ENCODE peak calls at places on chromosomes 5 and 9, in ten cellular contexts. M is A549; C is cardiac muscle cell; O is MM.1S; G is uterus; V is CD8-positive, alpha-beta T cell; Y is GM23338; J is astrocyte; K is H9; L is upper lobe of left lung. U is an unnamed sample.

GRCh38 chr9:88716636-88717035 is 181.7 kb downstream of the NXNL2 start:
- DNase-seq in M (no peak), C (no peak), O (no peak), G (no peak), V (no peak), Y (no peak), J (peak; percentile 39), K (no peak), L (no peak), U (no peak)

GRCh38 chr9:35731415-35732184 is 395 bp downstream of the TLN1 start:
- DNase-seq in M (peak; percentile 58), C (no peak), O (no peak), G (no peak), V (no peak), Y (peak; percentile 58), J (no peak), K (no peak), L (no peak), U (no peak)

GRCh38 chr5:74616236-74617146 is 24.0 kb downstream of the ENC1 start:
- DNase-seq in M (no peak), C (peak; percentile 77), O (no peak), G (no peak), V (no peak), Y (no peak), J (no peak), K (no peak), L (no peak), U (no peak)

GRCh38 chr5:102770803-102771202 is 15.7 kb downstream of the PAM start:
- DNase-seq in M (no peak), C (no peak), O (no peak), G (no peak), V (no peak), Y (no peak), J (no peak), K (no peak), L (no peak), U (no peak)

GRCh38 chr5:134813827-134814226 is 31.9 kb upstream of the C5orf24 start:
- DNase-seq in M (no peak), C (no peak), O (peak; percentile 28), G (no peak), V (no peak), Y (no peak), J (no peak), K (no peak), L (no peak), U (no peak)

GRCh38 chr9:27457445-27457844 is 66.6 kb upstream of the IFNK start:
- DNase-seq in M (no peak), C (no peak), O (no peak), G (no peak), V (no peak), Y (peak; percentile 78), J (no peak), K (peak; percentile 64), L (no peak), U (no peak)

GRCh38 chr9:100591139-100591538 is 13.3 kb downstream of the CAVIN4 start:
- DNase-seq in M (no peak), C (no peak), O (no peak), G (no peak), V (no peak), Y (no peak), J (no peak), K (no peak), L (no peak), U (no peak)

GRCh38 chr5:146426853-146427618 is 20.1 kb upstream of the TCERG1 start:
- DNase-seq in M (peak; percentile 38), C (peak; percentile 64), O (peak; percentile 60), G (no peak), V (no peak), Y (peak; percentile 75), J (peak; percentile 21), K (no peak), L (no peak), U (no peak)

GRCh38 chr5:97182571-97183099 is 412 bp downstream of the RIOK2 start:
- DNase-seq in M (no peak), C (no peak), O (no peak), G (no peak), V (no peak), Y (no peak), J (peak; percentile 35), K (no peak), L (no peak), U (no peak)

GRCh38 chr9:120065151-120065550 is 514.8 kb downstream of the CDK5RAP2 start:
- DNase-seq in M (no peak), C (no peak), O (peak; percentile 9), G (no peak), V (no peak), Y (no peak), J (no peak), K (no peak), L (no peak), U (no peak)

GRCh38 chr9:108443741-108444140 is 412.0 kb downstream of the ACTL7B start:
- DNase-seq in M (no peak), C (peak; percentile 68), O (no peak), G (no peak), V (no peak), Y (no peak), J (peak; percentile 73), K (no peak), L (no peak), U (no peak)

GRCh38 chr9:16003785-16004184 is 450.9 kb downstream of the CCDC171 start:
- DNase-seq in M (no peak), C (no peak), O (no peak), G (no peak), V (no peak), Y (no peak), J (no peak), K (no peak), L (no peak), U (no peak)

GRCh38 chr9:93886911-93887310 is 68.2 kb downstream of the BARX1 start:
- DNase-seq in M (no peak), C (no peak), O (no peak), G (no peak), V (no peak), Y (no peak), J (no peak), K (peak; percentile 25), L (peak; percentile 6), U (no peak)

GRCh38 chr9:5784526-5785315 is 48.2 kb downstream of the ERMP1 start:
- DNase-seq in M (no peak), C (no peak), O (no peak), G (no peak), V (no peak), Y (peak; percentile 26), J (no peak), K (no peak), L (no peak), U (no peak)

GRCh38 chr5:138391859-138392386 is 39.4 kb downstream of the KDM3B start:
- DNase-seq in M (no peak), C (no peak), O (no peak), G (no peak), V (no peak), Y (no peak), J (no peak), K (no peak), L (no peak), U (no peak)

DNA sequence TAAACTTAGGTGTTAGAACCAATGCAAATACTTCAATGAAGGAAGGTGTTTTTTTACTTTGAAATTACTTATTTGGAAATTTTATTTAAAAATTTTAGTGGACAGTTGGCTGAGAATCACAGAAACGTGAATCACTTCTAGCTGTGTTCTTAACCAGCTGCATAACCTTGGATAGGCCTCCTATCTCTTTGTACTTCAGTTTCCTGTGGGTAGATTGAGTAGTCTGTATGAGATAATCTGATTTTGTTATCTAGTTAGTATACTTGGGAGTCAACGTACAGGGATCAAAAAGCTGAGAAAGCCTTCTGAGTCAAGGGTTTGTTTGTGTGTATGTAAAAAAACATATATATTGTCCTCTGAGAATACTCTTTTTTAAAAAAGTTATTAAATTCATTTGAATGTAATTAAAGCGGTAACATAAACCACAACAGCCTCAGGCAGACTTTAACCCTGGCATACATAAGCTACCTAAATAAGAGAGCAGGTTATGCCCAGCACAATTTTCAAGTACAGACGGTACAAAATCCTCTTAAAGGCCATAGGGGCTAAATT is 38.1 kb upstream of the ZCCHC7 start:
- DNase-seq in M (no peak), C (peak; percentile 12), O (no peak), G (no peak), V (no peak), Y (no peak), J (peak; percentile 27), K (no peak), L (no peak), U (no peak)
- H3K4me1 ChIP-seq in M (peaks cover 6% of the 10 kb centered on the region), C (no peaks in the 10 kb centered on the region), O (peaks cover 9% of the 10 kb centered on the region), G (no peaks in the 10 kb centered on the region), V (peaks cover 41% of the 10 kb centered on the region), Y (peaks cover 21% of the 10 kb centered on the region), J (no peaks in the 10 kb centered on the region), K (no peaks in the 10 kb centered on the region), L (peaks cover 22% of the 10 kb centered on the region), U (peaks cover 18% of the 10 kb centered on the region)

GRCh38 chr5:54639621-54640020 is 122.1 kb downstream of the SNX18 start:
- DNase-seq in M (no peak), C (no peak), O (no peak), G (no peak), V (no peak), Y (peak; percentile 27), J (no peak), K (peak; percentile 32), L (no peak), U (no peak)

GRCh38 chr5:54646285-54647101 is 128.9 kb downstream of the SNX18 start:
- DNase-seq in M (no peak), C (peak; percentile 94), O (peak; percentile 95), G (peak; percentile 51), V (peak; percentile 56), Y (peak; percentile 49), J (peak; percentile 78), K (peak; percentile 42), L (peak; percentile 86), U (peak; percentile 73)

GRCh38 chr5:54645888-54646284 is 128.3 kb downstream of the SNX18 start:
- DNase-seq in M (no peak), C (peak; percentile 67), O (peak; percentile 7), G (no peak), V (no peak), Y (no peak), J (no peak), K (no peak), L (no peak), U (no peak)

GRCh38 chr5:54644226-54644625 is 126.7 kb downstream of the SNX18 start:
- DNase-seq in M (no peak), C (peak; percentile 63), O (no peak), G (no peak), V (no peak), Y (no peak), J (peak; percentile 91), K (no peak), L (no peak), U (no peak)

GRCh38 chr5:54643679-54644078 is 126.1 kb downstream of the SNX18 start:
- DNase-seq in M (no peak), C (peak; percentile 88), O (no peak), G (no peak), V (no peak), Y (no peak), J (peak; percentile 84), K (no peak), L (no peak), U (no peak)
- H3K27ac ChIP-seq in M (no peak overlapping the region), C (no peak overlapping the region), O (no peak overlapping the region), G (no peak overlapping the region), V (no peak overlapping the region), Y (no peak overlapping the region), J (peak overlapping the region; percentile 38), K (no peak overlapping the region), L (no peak overlapping the region), U (no peak overlapping the region)

GRCh38 chr9:112112941-112113399 is 62.1 kb downstream of the SUSD1 start:
- DNase-seq in M (peak; percentile 51), C (peak; percentile 26), O (no peak), G (no peak), V (peak; percentile 13), Y (peak; percentile 78), J (no peak), K (peak; percentile 69), L (peak; percentile 44), U (peak; percentile 53)
- TF ChIP-seq CTCF in M (peak; percentile 83), C (peak; percentile 37), O (peak; percentile 33), G (peak; percentile 36), V (peak; percentile 55), Y (peak; percentile 64), J (no peak), K (peak; percentile 79), L (peak; percentile 61), U (no peak)

GRCh38 chr9:97629136-97629535 is 4.0 kb downstream of the TSTD2 start:
- DNase-seq in M (no peak), C (no peak), O (no peak), G (no peak), V (no peak), Y (peak; percentile 8), J (no peak), K (no peak), L (no peak), U (no peak)
- H3K4me1 ChIP-seq in M (peaks cover 6% of the 10 kb centered on the region), C (peaks cover 56% of the 10 kb centered on the region), O (peaks cover 16% of the 10 kb centered on the region), G (peaks cover 7% of the 10 kb centered on the region), V (peaks cover 11% of the 10 kb centered on the region), Y (peaks cover 8% of the 10 kb centered on the region), J (peaks cover 7% of the 10 kb centered on the region), K (peaks cover 6% of the 10 kb centered on the region), L (peaks cover 19% of the 10 kb centered on the region), U (peaks cover 19% of the 10 kb centered on the region)

U was measured in stomach.